ENCODE peak calls at places on chromosomes 6 and 20, in four cellular contexts. T is GM03348, Q is GM23248, X is RWPE2. I is an unnamed sample.

GRCh38 chr20:63487781-63488241 is 11.1 kb downstream of the EEF1A2 start:
- DNase-seq in T (no peak), Q (no peak), X (no peak), I (no peak)

GRCh38 chr6:63527658-63528514 is 44.4 kb upstream of the LOC128125822 start:
- DNase-seq in T (peak), Q (peak), X (peak), I (no peak)

GRCh38 chr6:11025911-11026635 is 18.0 kb downstream of the ELOVL2 start:
- DNase-seq in T (no peak), Q (no peak), X (no peak), I (no peak)

GRCh38 chr6:16623029-16623653 is 138.1 kb downstream of the ATXN1 start:
- DNase-seq in T (no peak), Q (peak), X (no peak), I (no peak)

GRCh38 chr20:9059931-9060330 is 9.0 kb upstream of the PLCB4 start:
- DNase-seq in T (no peak), Q (peak), X (no peak), I (no peak)

GRCh38 chr6:80319286-80319685 is 212.8 kb downstream of the BCKDHB start:
- DNase-seq in T (peak), Q (peak), X (no peak), I (no peak)

GRCh38 chr6:142915129-142915697 is 29.8 kb downstream of the HIVEP2 start:
- DNase-seq in T (no peak), Q (no peak), X (no peak), I (no peak)

GRCh38 chr6:76416821-76417605 is 344.6 kb upstream of the IMPG1 start:
- DNase-seq in T (no peak), Q (no peak), X (no peak), I (no peak)

GRCh38 chr6:130218136-130218535 is 4.6 kb downstream of the SAMD3 start:
- DNase-seq in T (no peak), Q (no peak), X (no peak), I (no peak)

GRCh38 chr6:43255408-43256054 is 12.2 kb downstream of the TTBK1 start:
- DNase-seq in T (no peak), Q (no peak), X (no peak), I (no peak)